ENCODE peak calls at places on chromosomes 2 and 18, in four cellular contexts. One of them, this sample, is unnamed.

GRCh38 chr18:74731097-74731496 is 133.4 kb downstream of the ZNF407 start:
- DNase-seq in brain microvascular endothelial cell: peak; percentile 61
- DNase-seq in stomach: no peak
- DNase-seq in iPS DF 6.9: no peak
- DNase-seq in this sample: no peak

GRCh38 chr2:182717451-182718215 is 1.6 kb downstream of the DNAJC10 start:
- DNase-seq in brain microvascular endothelial cell: no peak
- DNase-seq in stomach: no peak
- DNase-seq in iPS DF 6.9: no peak
- DNase-seq in this sample: no peak

GRCh38 chr2:128633501-128633900 is 314.8 kb upstream of the HS6ST1 start:
- DNase-seq in brain microvascular endothelial cell: peak; percentile 60
- DNase-seq in stomach: no peak
- DNase-seq in iPS DF 6.9: no peak
- DNase-seq in this sample: no peak

GRCh38 chr2:177056540-177056939 is 156.1 kb upstream of the HNRNPA3 start:
- DNase-seq in brain microvascular endothelial cell: no peak
- DNase-seq in stomach: no peak
- DNase-seq in iPS DF 6.9: no peak
- DNase-seq in this sample: no peak

GRCh38 chr2:238113611-238114010 is 13.5 kb downstream of the ESPNL start:
- DNase-seq in brain microvascular endothelial cell: no peak
- DNase-seq in stomach: no peak
- DNase-seq in iPS DF 6.9: no peak
- DNase-seq in this sample: no peak

GRCh38 chr2:26316041-26316440 is 29.9 kb upstream of the SELENOI start:
- DNase-seq in brain microvascular endothelial cell: no peak
- DNase-seq in stomach: no peak
- DNase-seq in iPS DF 6.9: no peak
- DNase-seq in this sample: no peak

GRCh38 chr18:70535041-70535440 is 246.2 kb downstream of the SOCS6 start:
- DNase-seq in brain microvascular endothelial cell: no peak
- DNase-seq in stomach: no peak
- DNase-seq in iPS DF 6.9: no peak
- DNase-seq in this sample: no peak

GRCh38 chr2:69298261-69298660 is 88.8 kb downstream of the GFPT1 start:
- DNase-seq in brain microvascular endothelial cell: peak; percentile 92
- DNase-seq in stomach: no peak
- DNase-seq in iPS DF 6.9: no peak
- DNase-seq in this sample: no peak

GRCh38 chr2:8312861-8313768 is 368.7 kb upstream of the ID2 start:
- DNase-seq in brain microvascular endothelial cell: no peak
- DNase-seq in stomach: no peak
- DNase-seq in iPS DF 6.9: no peak
- DNase-seq in this sample: no peak

GRCh38 chr2:55223958-55224760 is 7.9 kb downstream of the CLHC1 start:
- DNase-seq in brain microvascular endothelial cell: no peak
- DNase-seq in stomach: no peak
- DNase-seq in iPS DF 6.9: no peak
- DNase-seq in this sample: peak; percentile 24

GRCh38 chr2:181454990-181455520 is 2.1 kb upstream of the ITGA4 start:
- DNase-seq in brain microvascular endothelial cell: no peak
- DNase-seq in stomach: no peak
- DNase-seq in iPS DF 6.9: no peak
- DNase-seq in this sample: no peak

GRCh38 chr2:65076345-65076710 is 20.1 kb downstream of the CEP68 start:
- DNase-seq in brain microvascular endothelial cell: peak; percentile 63
- DNase-seq in stomach: no peak
- DNase-seq in iPS DF 6.9: no peak
- DNase-seq in this sample: no peak

GRCh38 chr2:42967959-42968674 is 175.7 kb upstream of the HAAO start:
- DNase-seq in brain microvascular endothelial cell: peak; percentile 73
- DNase-seq in stomach: no peak
- DNase-seq in iPS DF 6.9: no peak
- DNase-seq in this sample: peak; percentile 74

GRCh38 chr2:44926957-44927356 is 14.5 kb upstream of the SIX3 start:
- DNase-seq in brain microvascular endothelial cell: no peak
- DNase-seq in stomach: no peak
- DNase-seq in iPS DF 6.9: no peak
- DNase-seq in this sample: no peak

GRCh38 chr18:70368903-70369302 is 80.1 kb downstream of the SOCS6 start:
- DNase-seq in brain microvascular endothelial cell: no peak
- DNase-seq in stomach: no peak
- DNase-seq in iPS DF 6.9: no peak
- DNase-seq in this sample: no peak

GRCh38 chr2:98807221-98807620 is 76.3 kb upstream of the MGAT4A start:
- DNase-seq in brain microvascular endothelial cell: no peak
- DNase-seq in stomach: no peak
- DNase-seq in iPS DF 6.9: no peak
- DNase-seq in this sample: no peak

GRCh38 chr2:156098506-156098905 is 234.0 kb downstream of the NR4A2 start:
- DNase-seq in brain microvascular endothelial cell: no peak
- DNase-seq in stomach: no peak
- DNase-seq in iPS DF 6.9: no peak
- DNase-seq in this sample: no peak

GRCh38 chr18:43563780-43564179 is 286.5 kb upstream of the SYT4 start:
- DNase-seq in brain microvascular endothelial cell: peak; percentile 53
- DNase-seq in stomach: peak; percentile 41
- DNase-seq in iPS DF 6.9: peak; percentile 27
- DNase-seq in this sample: no peak

GRCh38 chr18:7566244-7566586 is 901 bp upstream of the PTPRM start:
- DNase-seq in brain microvascular endothelial cell: no peak
- DNase-seq in stomach: no peak
- DNase-seq in iPS DF 6.9: no peak
- DNase-seq in this sample: no peak

DNA sequence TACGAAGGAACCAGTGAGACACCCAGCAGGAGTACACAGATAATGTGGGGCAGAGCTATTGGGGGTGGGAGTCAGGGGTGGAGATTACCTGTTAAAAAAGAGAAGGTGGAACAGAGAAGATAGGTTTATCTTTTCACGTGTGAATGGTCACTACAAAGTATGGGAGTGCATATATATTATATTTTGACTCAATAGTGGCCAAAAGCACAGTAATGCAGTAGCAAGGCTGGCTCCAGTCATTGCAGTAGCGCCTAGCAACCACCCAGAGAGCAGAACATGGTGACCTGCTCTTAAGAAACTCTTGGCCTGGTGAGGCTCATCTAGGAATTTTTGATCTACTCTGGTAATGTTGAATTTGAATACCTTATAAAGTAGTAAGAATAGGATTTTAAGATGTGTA is 1.0 kb downstream of the IMPACT start:
- DNase-seq in brain microvascular endothelial cell: peak; percentile 16
- DNase-seq in stomach: no peak
- DNase-seq in iPS DF 6.9: no peak
- DNase-seq in this sample: no peak
- H3K4me3 ChIP-seq in brain microvascular endothelial cell: peak overlapping the region; percentile 76
- H3K4me3 ChIP-seq in stomach: peak overlapping the region; percentile 85
- H3K4me3 ChIP-seq in iPS DF 6.9: peak overlapping the region; percentile 91
- H3K4me3 ChIP-seq in this sample: peak overlapping the region; percentile 88

DNA sequence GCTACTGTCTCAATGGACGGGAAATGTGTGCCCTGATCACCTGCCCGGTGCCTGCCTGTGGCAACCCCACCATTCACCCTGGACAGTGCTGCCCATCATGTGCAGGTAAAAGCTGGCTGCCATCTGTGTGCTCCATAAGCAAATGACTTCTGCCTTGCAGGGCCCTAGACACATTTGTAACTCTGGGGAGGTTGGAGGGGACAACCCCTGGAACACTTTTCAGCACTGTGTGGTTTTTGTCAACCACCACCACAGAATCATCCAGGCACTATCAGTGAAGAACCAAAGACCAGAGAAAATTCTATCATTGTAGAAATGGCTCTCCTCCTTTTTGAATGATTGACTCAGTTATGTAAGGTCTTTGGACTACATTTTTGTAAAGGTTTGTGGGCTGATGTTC is 84.3 kb downstream of the FEZ2 start:
- DNase-seq in brain microvascular endothelial cell: no peak
- DNase-seq in stomach: no peak
- DNase-seq in iPS DF 6.9: no peak
- DNase-seq in this sample: no peak
- H3K36me3 ChIP-seq in brain microvascular endothelial cell: peaks cover 75% of the 10 kb centered on the region
- H3K36me3 ChIP-seq in stomach: peaks cover 84% of the 10 kb centered on the region
- H3K36me3 ChIP-seq in iPS DF 6.9: peaks cover 17% of the 10 kb centered on the region
- H3K36me3 ChIP-seq in this sample: no peaks in the 10 kb centered on the region

DNA sequence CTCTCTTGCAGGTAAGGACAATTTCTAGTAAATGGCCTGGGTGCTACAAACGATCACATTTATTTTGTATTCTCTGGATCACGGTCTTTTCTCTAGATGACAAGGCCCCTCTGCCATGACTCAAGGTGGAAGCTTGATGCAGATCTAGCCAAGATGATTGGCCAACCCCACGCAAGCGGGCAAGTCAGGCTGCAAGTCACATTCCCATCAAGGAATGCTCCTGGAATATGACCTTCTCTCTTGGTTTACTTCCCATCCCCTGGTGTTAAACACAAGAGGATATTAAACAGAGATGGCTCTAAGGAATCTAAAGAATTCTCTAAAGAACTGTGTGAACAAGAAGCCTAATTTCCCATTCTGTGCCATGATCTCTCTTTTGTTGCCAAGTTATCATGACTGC is 97.3 kb upstream of the SERPINE2 start:
- DNase-seq in brain microvascular endothelial cell: no peak
- DNase-seq in stomach: no peak
- DNase-seq in iPS DF 6.9: no peak
- DNase-seq in this sample: no peak
- H3K27ac ChIP-seq in brain microvascular endothelial cell: no peak overlapping the region
- H3K27ac ChIP-seq in stomach: no peak overlapping the region
- H3K27ac ChIP-seq in iPS DF 6.9: no peak overlapping the region
- H3K27ac ChIP-seq in this sample: no peak overlapping the region

GRCh38 chr2:219447242-219448098 is 12.8 kb downstream of the SPEG start:
- DNase-seq in brain microvascular endothelial cell: no peak
- DNase-seq in stomach: no peak
- DNase-seq in iPS DF 6.9: no peak
- DNase-seq in this sample: no peak
- H3K4me3 ChIP-seq in brain microvascular endothelial cell: no peak overlapping the region
- H3K4me3 ChIP-seq in stomach: peak overlapping the region; percentile 18
- H3K4me3 ChIP-seq in iPS DF 6.9: no peak overlapping the region
- H3K4me3 ChIP-seq in this sample: no peak overlapping the region

GRCh38 chr2:152635635-152636298 is 81.5 kb downstream of the PRPF40A start:
- DNase-seq in brain microvascular endothelial cell: peak; percentile 43
- DNase-seq in stomach: peak; percentile 70
- DNase-seq in iPS DF 6.9: peak; percentile 35
- DNase-seq in this sample: peak; percentile 34
- H3K36me3 ChIP-seq in brain microvascular endothelial cell: peaks cover 25% of the 10 kb centered on the region
- H3K36me3 ChIP-seq in stomach: peaks cover 76% of the 10 kb centered on the region
- H3K36me3 ChIP-seq in iPS DF 6.9: peaks cover 14% of the 10 kb centered on the region
- H3K36me3 ChIP-seq in this sample: no peaks in the 10 kb centered on the region

DNA sequence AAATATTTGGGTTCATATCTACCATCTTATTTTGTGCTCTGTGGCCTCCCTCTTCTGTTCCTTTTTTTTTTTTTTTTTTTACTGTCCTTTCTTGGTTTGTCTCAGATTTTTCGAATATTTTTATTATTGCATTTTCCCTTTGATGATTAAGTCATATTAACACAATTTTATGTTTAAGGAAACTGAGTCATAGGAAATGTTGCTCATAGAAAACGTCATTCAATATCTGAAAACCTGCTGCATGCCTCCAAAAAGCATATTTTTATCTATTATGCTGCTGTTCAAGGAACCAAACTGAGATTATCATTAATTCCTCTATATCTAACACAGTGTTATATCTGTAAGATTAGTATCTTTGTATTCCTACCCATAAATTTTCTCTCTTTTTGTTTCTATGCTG is 614.3 kb upstream of the SLC8A1 start:
- DNase-seq in brain microvascular endothelial cell: no peak
- DNase-seq in stomach: no peak
- DNase-seq in iPS DF 6.9: no peak
- DNase-seq in this sample: no peak
- H3K27ac ChIP-seq in brain microvascular endothelial cell: no peak overlapping the region
- H3K27ac ChIP-seq in stomach: no peak overlapping the region
- H3K27ac ChIP-seq in iPS DF 6.9: no peak overlapping the region
- H3K27ac ChIP-seq in this sample: no peak overlapping the region

DNA sequence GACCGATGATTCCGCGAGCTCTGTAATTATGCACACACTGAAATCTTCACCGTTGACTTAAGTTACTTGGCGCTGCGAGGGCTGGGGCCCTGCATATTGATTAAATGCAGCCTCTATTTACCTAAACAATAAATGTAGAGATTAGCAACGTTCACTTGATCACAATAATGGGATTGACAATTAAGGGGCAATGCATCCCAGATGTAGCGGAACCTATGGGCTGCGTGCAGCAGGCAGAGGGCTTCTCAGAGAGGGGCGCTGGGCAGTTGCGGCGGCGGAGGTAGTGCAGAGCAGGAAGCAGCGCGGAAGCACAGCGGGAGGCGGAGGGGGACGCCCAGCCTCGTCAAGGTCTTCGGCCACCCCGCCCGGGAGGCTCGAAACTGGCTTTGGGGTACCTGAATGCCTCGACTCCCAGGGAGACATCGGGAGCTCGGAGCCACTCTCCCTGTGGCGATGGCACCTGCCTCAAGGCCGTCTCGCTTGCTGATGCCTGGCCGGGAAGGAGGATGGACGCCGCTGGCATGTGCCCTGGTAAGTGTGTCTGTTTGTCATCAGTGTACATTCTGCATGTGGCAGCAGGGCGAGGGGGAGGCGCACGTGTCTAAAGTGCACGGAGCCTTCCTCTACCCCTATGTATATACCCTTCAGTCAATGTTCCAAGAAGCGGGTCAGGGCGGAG is 7.7 kb upstream of the SP9 start:
- DNase-seq in brain microvascular endothelial cell: no peak
- DNase-seq in stomach: no peak
- DNase-seq in iPS DF 6.9: no peak
- DNase-seq in this sample: no peak
- H3K4me3 ChIP-seq in brain microvascular endothelial cell: peak overlapping the region; percentile 52
- H3K4me3 ChIP-seq in stomach: peak overlapping the region; percentile 52
- H3K4me3 ChIP-seq in iPS DF 6.9: peak overlapping the region; percentile 77
- H3K4me3 ChIP-seq in this sample: peak overlapping the region; percentile 32

This sample was measured in ovary.